ENCODE peak calls at places on chromosomes 4 and X, in four cellular contexts. M is A549, A is HepG2, G is K562. H is an unnamed sample.

GRCh38 chrX:86195343-86195742 is 47.1 kb downstream of the DACH2 start:
- DNase-seq in M (no peak), A (no peak), G (no peak), H (no peak)

GRCh38 chr4:123397276-123398150 is 918 bp downstream of the SPRY1 start:
- DNase-seq in M (no peak), A (peak; percentile 75), G (peak; percentile 21), H (peak; percentile 83)

GRCh38 chr4:163165217-163166017 is 1.3 kb downstream of the NAF1 start:
- DNase-seq in M (no peak), A (no peak), G (peak; percentile 29), H (no peak)

GRCh38 chrX:153974003-153974725 is 1.6 kb downstream of the TMEM187 start:
- DNase-seq in M (no peak), A (no peak), G (no peak), H (no peak)

GRCh38 chrX:119502727-119503483 is 34.7 kb downstream of the SLC25A5 start:
- DNase-seq in M (peak; percentile 78), A (peak; percentile 65), G (no peak), H (no peak)

GRCh38 chrX:124497386-124497785 is 151.0 kb downstream of the SH2D1A start:
- DNase-seq in M (no peak), A (no peak), G (no peak), H (no peak)

GRCh38 chr4:24594887-24595286 is 10.5 kb upstream of the DHX15 start:
- DNase-seq in M (peak; percentile 10), A (peak; percentile 90), G (no peak), H (no peak)

GRCh38 chr4:39036172-39036571 is 4.0 kb upstream of the TMEM156 start:
- DNase-seq in M (no peak), A (peak; percentile 83), G (no peak), H (no peak)

GRCh38 chrX:23699636-23700194 is 32.4 kb downstream of the PRDX4 start:
- DNase-seq in M (no peak), A (no peak), G (peak; percentile 74), H (peak; percentile 73)

GRCh38 chrX:110938977-110939732 is 143.5 kb upstream of the CHRDL1 start:
- DNase-seq in M (no peak), A (no peak), G (no peak), H (no peak)

GRCh38 chrX:57266275-57266674 is 20.2 kb upstream of the FAAH2 start:
- DNase-seq in M (no peak), A (no peak), G (no peak), H (no peak)

GRCh38 chr4:110270492-110271197 is 72.2 kb upstream of the ELOVL6 start:
- DNase-seq in M (no peak), A (no peak), G (no peak), H (no peak)

GRCh38 chr4:111689731-111690130 is 455.5 kb upstream of the FAM241A start:
- DNase-seq in M (no peak), A (no peak), G (no peak), H (no peak)

GRCh38 chr4:156959298-156959702 is 12.3 kb downstream of the PDGFC start:
- DNase-seq in M (no peak), A (no peak), G (no peak), H (no peak)

GRCh38 chr4:337932-338758 is 531 bp downstream of the ZNF141 start:
- DNase-seq in M (peak; percentile 3), A (no peak), G (no peak), H (no peak)

GRCh38 chrX:72061091-72061490 is 70.6 kb downstream of the RTL5 start:
- DNase-seq in M (no peak), A (no peak), G (no peak), H (no peak)

GRCh38 chrX:896256-896655 is 265.7 kb downstream of the SHOX start:
- DNase-seq in M (no peak), A (no peak), G (no peak), H (no peak)

GRCh38 chrX:68443155-68443868 is 10.0 kb upstream of the OPHN1 start:
- DNase-seq in M (no peak), A (peak; percentile 6), G (no peak), H (no peak)

GRCh38 chr4:139720806-139721205 is 55.2 kb downstream of the MGST2 start:
- DNase-seq in M (no peak), A (no peak), G (no peak), H (no peak)

GRCh38 chrX:116378961-116379360 is 57.4 kb upstream of the SLC6A14 start:
- DNase-seq in M (no peak), A (no peak), G (no peak), H (no peak)

GRCh38 chrX:68842781-68843581 is 14.2 kb downstream of the EFNB1 start:
- DNase-seq in M (no peak), A (no peak), G (no peak), H (no peak)

GRCh38 chr4:5992171-5993062 is 25.8 kb downstream of the C4orf50 start:
- DNase-seq in M (no peak), A (no peak), G (no peak), H (no peak)

GRCh38 chr4:80532674-80533333 is 197.3 kb downstream of the CFAP299 start:
- DNase-seq in M (no peak), A (no peak), G (no peak), H (peak; percentile 19)

GRCh38 chr4:2363951-2364653 is 54.3 kb downstream of the ZFYVE28 start:
- DNase-seq in M (no peak), A (no peak), G (no peak), H (no peak)

GRCh38 chr4:139534287-139534950 is 21.6 kb downstream of the SETD7 start:
- DNase-seq in M (no peak), A (no peak), G (no peak), H (no peak)

GRCh38 chr4:24404281-24404680 is 180.1 kb downstream of the DHX15 start:
- DNase-seq in M (no peak), A (no peak), G (no peak), H (no peak)

GRCh38 chrX:13283968-13284914 is 35.6 kb downstream of the ATXN3L start:
- DNase-seq in M (no peak), A (no peak), G (no peak), H (peak; percentile 23)

GRCh38 chr4:106541253-106541652 is 172.7 kb upstream of the GIMD1 start:
- DNase-seq in M (no peak), A (no peak), G (no peak), H (no peak)

GRCh38 chr4:102564399-102564921 is 63.3 kb downstream of the NFKB1 start:
- DNase-seq in M (no peak), A (no peak), G (no peak), H (no peak)

GRCh38 chrX:51776851-51777250 is 33.6 kb downstream of the GSPT2 start:
- DNase-seq in M (no peak), A (no peak), G (no peak), H (no peak)

GRCh38 chr4:125070869-125071268 is 243.9 kb upstream of the FAT4 start:
- DNase-seq in M (no peak), A (no peak), G (no peak), H (peak; percentile 6)

GRCh38 chr4:32840461-32841189 is 2120.5 kb downstream of the PCDH7 start:
- DNase-seq in M (no peak), A (no peak), G (no peak), H (no peak)

GRCh38 chrX:129786210-129786651 is 6.5 kb downstream of the SASH3 start:
- DNase-seq in M (no peak), A (no peak), G (peak; percentile 50), H (no peak)

GRCh38 chrX:38050806-38051205 is 44.5 kb downstream of the SYTL5 start:
- DNase-seq in M (no peak), A (no peak), G (no peak), H (no peak)

GRCh38 chrX:74220277-74220676 is 83.7 kb upstream of the ZCCHC13 start:
- DNase-seq in M (no peak), A (no peak), G (no peak), H (no peak)

GRCh38 chrX:74218895-74219294 is 85.1 kb upstream of the ZCCHC13 start:
- DNase-seq in M (no peak), A (no peak), G (no peak), H (no peak)
- H3K4me3 ChIP-seq in M (no peak overlapping the region), A (no peak overlapping the region), G (no peak overlapping the region), H (no peak overlapping the region)

GRCh38 chrX:14819766-14820165 is 53.1 kb downstream of the FANCB start:
- DNase-seq in M (no peak), A (no peak), G (no peak), H (no peak)
- H3K4me1 ChIP-seq in M (no peaks in the 10 kb centered on the region), A (no peaks in the 10 kb centered on the region), G (no peaks in the 10 kb centered on the region), H (no peaks in the 10 kb centered on the region)

GRCh38 chr4:142150483-142150882 is 514.1 kb downstream of the IL15 start:
- DNase-seq in M (no peak), A (no peak), G (no peak), H (no peak)

GRCh38 chr4:142141201-142141600 is 504.8 kb downstream of the IL15 start:
- DNase-seq in M (no peak), A (no peak), G (no peak), H (no peak)

GRCh38 chr4:142142403-142142802 is 506.0 kb downstream of the IL15 start:
- DNase-seq in M (no peak), A (no peak), G (no peak), H (no peak)

DNA sequence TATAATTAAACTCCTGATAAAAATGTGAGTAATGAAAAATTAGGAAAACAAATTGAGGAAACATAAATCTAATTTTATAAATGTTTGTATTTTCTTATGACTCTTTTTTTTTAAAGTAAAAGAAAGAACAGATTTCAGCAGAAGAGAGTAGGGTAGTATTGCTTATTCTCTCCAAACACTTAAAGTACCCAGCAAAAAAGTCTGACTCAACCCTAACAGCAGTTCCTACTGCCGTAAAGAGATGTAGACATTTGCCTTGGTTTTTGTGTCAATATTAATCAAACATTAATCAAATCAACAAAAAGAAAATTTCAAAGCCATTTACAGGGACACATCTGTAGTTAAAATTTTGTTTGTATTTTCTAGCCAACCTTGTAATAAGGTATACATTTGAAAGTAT is 508.4 kb downstream of the IL15 start:
- DNase-seq in M (no peak), A (no peak), G (no peak), H (no peak)
- TF ChIP-seq JUNB in M (no peak), A (no peak), G (no peak), H (no peak)

GRCh38 chr4:10099521-10100325 is 16.9 kb downstream of the WDR1 start:
- DNase-seq in M (no peak), A (no peak), G (no peak), H (no peak)
- H3K4me3 ChIP-seq in M (no peak overlapping the region), A (no peak overlapping the region), G (no peak overlapping the region), H (no peak overlapping the region)

GRCh38 chr4:40245794-40246546 is 49.1 kb downstream of the RHOH start:
- DNase-seq in M (no peak), A (no peak), G (no peak), H (peak; percentile 21)

GRCh38 chr4:40241936-40242590 is 45.2 kb downstream of the RHOH start:
- DNase-seq in M (no peak), A (no peak), G (peak; percentile 38), H (no peak)

GRCh38 chr4:40246547-40246900 is 49.7 kb downstream of the RHOH start:
- DNase-seq in M (no peak), A (no peak), G (no peak), H (no peak)

GRCh38 chr4:40241026-40241425 is 44.2 kb downstream of the RHOH start:
- DNase-seq in M (no peak), A (no peak), G (no peak), H (no peak)

DNA sequence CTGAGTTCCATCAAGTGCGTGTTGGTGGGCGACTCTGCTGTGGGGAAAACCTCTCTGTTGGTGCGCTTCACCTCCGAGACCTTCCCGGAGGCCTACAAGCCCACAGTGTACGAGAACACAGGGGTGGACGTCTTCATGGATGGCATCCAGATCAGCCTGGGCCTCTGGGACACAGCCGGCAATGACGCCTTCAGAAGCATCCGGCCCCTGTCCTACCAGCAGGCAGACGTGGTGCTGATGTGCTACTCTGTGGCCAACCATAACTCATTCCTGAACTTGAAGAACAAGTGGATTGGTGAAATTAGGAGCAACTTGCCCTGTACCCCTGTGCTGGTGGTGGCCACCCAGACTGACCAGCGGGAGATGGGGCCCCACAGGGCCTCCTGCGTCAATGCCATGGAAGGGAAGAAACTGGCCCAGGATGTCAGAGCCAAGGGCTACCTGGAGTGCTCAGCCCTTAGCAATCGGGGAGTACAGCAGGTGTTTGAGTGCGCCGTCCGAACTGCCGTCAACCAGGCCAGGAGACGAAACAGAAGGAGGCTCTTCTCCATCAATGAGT is 46.6 kb downstream of the RHOH start:
- DNase-seq in M (no peak), A (no peak), G (no peak), H (no peak)
- H3K4me1 ChIP-seq in M (peaks cover 6% of the 10 kb centered on the region), A (no peaks in the 10 kb centered on the region), G (peaks cover 35% of the 10 kb centered on the region), H (peaks cover 9% of the 10 kb centered on the region)